ENCODE peak calls at places on chromosomes 16 and 17, in six cellular contexts. S is IMR-90; D is CD8-positive, alpha-beta T cell; L is pancreas; I is foreskin keratinocyte; E is tibial nerve. R is an unnamed sample. For H3K27me3, the result is how much of the 10 kb centered on the place peaks cover.

GRCh38 chr17:79852748-79853147 is 13.5 kb upstream of the CBX4 start:
- DNase-seq in S (peak), D (no peak), L (no peak), I (peak), E (no peak), R (no peak)

GRCh38 chr16:10871157-10871991 is 5.6 kb upstream of the CIITA start:
- DNase-seq in S (peak), D (peak), L (peak), I (peak), E (no peak), R (peak)

GRCh38 chr16:11604783-11605563 is 18.3 kb upstream of the LITAF start:
- DNase-seq in S (peak), D (no peak), L (no peak), I (no peak), E (no peak), R (no peak)

GRCh38 chr17:4666296-4666695 is 24.8 kb upstream of the ALOX15 start:
- DNase-seq in S (peak), D (no peak), L (no peak), I (no peak), E (no peak), R (no peak)

GRCh38 chr16:11253009-11253994 is 2.7 kb downstream of the SOCS1 start:
- DNase-seq in S (peak), D (peak), L (no peak), I (no peak), E (no peak), R (no peak)

GRCh38 chr17:80376531-80376930 is 38.4 kb upstream of the ENDOV start:
- DNase-seq in S (no peak), D (no peak), L (no peak), I (no peak), E (no peak), R (no peak)

GRCh38 chr17:13030459-13031305 is 12.9 kb upstream of the ELAC2 start:
- DNase-seq in S (peak), D (peak), L (no peak), I (no peak), E (no peak), R (peak)

GRCh38 chr17:61460796-61461585 is 8.8 kb downstream of the TBX4 start:
- DNase-seq in S (peak), D (no peak), L (no peak), I (no peak), E (no peak), R (no peak)

GRCh38 chr16:27449434-27450188 is 47.6 kb downstream of the IL21R start:
- DNase-seq in S (no peak), D (peak), L (no peak), I (no peak), E (no peak), R (no peak)

GRCh38 chr16:4477966-4478365 is 1.8 kb downstream of the HMOX2 start:
- DNase-seq in S (peak), D (no peak), L (no peak), I (peak), E (no peak), R (no peak)

GRCh38 chr16:67961551-67961957 is 6.9 kb downstream of the SLC12A4 start:
- DNase-seq in S (no peak), D (no peak), L (peak), I (peak), E (no peak), R (no peak)

GRCh38 chr16:88599825-88600538 is 29.8 kb downstream of the ZC3H18 start:
- DNase-seq in S (no peak), D (no peak), L (no peak), I (no peak), E (no peak), R (no peak)

GRCh38 chr17:56112086-56112485 is 41.2 kb upstream of the ANKFN1 start:
- DNase-seq in S (peak), D (no peak), L (no peak), I (no peak), E (no peak), R (no peak)

GRCh38 chr17:48747445-48748363 is 19.2 kb upstream of the HOXB13 start:
- DNase-seq in S (no peak), D (no peak), L (no peak), I (no peak), E (no peak), R (no peak)

GRCh38 chr16:68910051-68910450 is 66.7 kb downstream of the TANGO6 start:
- DNase-seq in S (no peak), D (no peak), L (peak), I (no peak), E (no peak), R (no peak)

GRCh38 chr17:61245706-61246135 is 153.9 kb upstream of the TBX2 start:
- DNase-seq in S (no peak), D (no peak), L (no peak), I (no peak), E (no peak), R (no peak)

GRCh38 chr17:17342242-17342945 is 39.2 kb downstream of the NT5M start:
- DNase-seq in S (no peak), D (no peak), L (no peak), I (no peak), E (no peak), R (no peak)

GRCh38 chr17:79905832-79906231 is 66.6 kb upstream of the CBX4 start:
- DNase-seq in S (no peak), D (no peak), L (no peak), I (no peak), E (no peak), R (peak)

DNA sequence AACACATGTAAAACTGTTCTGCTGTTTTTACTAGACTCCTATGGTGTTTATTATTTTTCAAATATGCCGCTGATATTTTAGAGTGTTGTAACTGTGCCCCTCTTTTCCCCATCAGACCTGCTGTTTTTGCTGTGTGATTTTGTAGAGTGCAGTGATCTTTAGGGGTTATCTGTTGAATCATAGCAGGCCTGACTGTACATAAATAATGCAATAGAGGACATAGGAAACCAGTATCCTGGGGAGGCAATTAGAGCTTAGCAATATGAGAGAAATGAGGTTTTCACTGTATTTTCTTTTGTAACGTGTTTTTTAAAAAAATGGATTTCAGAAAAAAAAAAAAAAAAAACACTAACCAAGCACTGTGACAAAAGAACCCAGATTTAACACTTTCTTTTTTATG is 662.2 kb downstream of the TOX3 start:
- DNase-seq in S (peak), D (no peak), L (no peak), I (no peak), E (no peak), R (no peak)
- TF ChIP-seq CTCF in S (no peak), D (no peak), L (no peak), I (no peak), E (no peak), R (no peak)

GRCh38 chr17:82103588-82104451 is 5.8 kb upstream of the FASN start:
- DNase-seq in S (no peak), D (no peak), L (peak), I (no peak), E (peak), R (no peak)
- H3K27ac ChIP-seq in S (no peak), D (no peak), L (peak), I (no peak), E (peak), R (no peak)

DNA sequence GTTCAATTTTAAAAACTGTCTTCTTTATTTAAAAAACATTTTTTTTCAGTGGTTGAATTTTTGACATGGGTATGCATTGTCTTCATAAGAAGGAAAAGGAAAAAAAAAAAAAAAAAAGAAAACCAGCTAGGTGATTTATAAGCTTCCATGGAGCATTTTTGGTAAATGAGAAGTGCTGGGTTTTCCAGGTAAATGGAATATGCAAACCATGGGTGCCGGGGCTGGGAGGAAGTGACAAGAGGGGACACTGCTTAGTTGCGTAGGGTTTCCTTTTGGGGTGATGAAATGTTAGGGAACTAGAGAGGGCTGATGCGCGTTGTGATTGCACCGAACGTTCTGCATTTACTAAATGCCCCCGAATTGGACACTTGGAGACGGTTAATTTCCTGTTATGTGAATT is 217.4 kb upstream of the FOXF1 start:
- DNase-seq in S (no peak), D (no peak), L (no peak), I (no peak), E (no peak), R (no peak)
- H3K27me3 ChIP-seq in S (under half), D (under half), L (under half), I (under half), E (under half), R (half or more)

GRCh38 chr16:29816694-29817441 is 916 bp downstream of the PAGR1 start:
- DNase-seq in S (peak), D (peak), L (peak), I (no peak), E (peak), R (peak)
- TF ChIP-seq CTCF in S (no peak), D (no peak), L (no peak), I (peak), E (no peak), R (peak)

GRCh38 chr17:74987909-74988711 is 678 bp downstream of the CDR2L start:
- DNase-seq in S (peak), D (peak), L (peak), I (no peak), E (peak), R (peak)
- H3K27ac ChIP-seq in S (peak), D (no peak), L (peak), I (peak), E (peak), R (peak)

R was measured in brain microvascular endothelial cell.